ENCODE peak calls at places on chromosomes 5 and 9, in seven cellular contexts. U is hepatocyte, J is HCT116, V is MM.1S, S is GM23248, X is neural progenitor cell, Q is GM23338. F is an unnamed sample.

GRCh38 chr9:78562021-78562420 is 265.1 kb downstream of the PSAT1 start:
- DNase-seq in U (no peak), J (no peak), V (no peak), S (no peak), X (no peak), Q (no peak), F (no peak)

GRCh38 chr9:87097238-87097637 is 149.9 kb upstream of the GAS1 start:
- DNase-seq in U (no peak), J (no peak), V (no peak), S (no peak), X (no peak), Q (no peak), F (no peak)

GRCh38 chr5:115068239-115069086 is 101.2 kb downstream of the TRIM36 start:
- DNase-seq in U (no peak), J (peak; percentile 26), V (peak; percentile 73), S (peak; percentile 39), X (no peak), Q (peak; percentile 6), F (peak; percentile 56)

GRCh38 chr5:73591102-73591695 is 25.7 kb downstream of the UTP15 start:
- DNase-seq in U (peak; percentile 85), J (peak; percentile 83), V (peak; percentile 68), S (peak; percentile 89), X (peak; percentile 73), Q (peak; percentile 85), F (peak; percentile 87)

GRCh38 chr9:35669331-35670145 is 4.2 kb upstream of the CA9 start:
- DNase-seq in U (peak; percentile 68), J (no peak), V (no peak), S (no peak), X (no peak), Q (no peak), F (peak; percentile 66)

GRCh38 chr5:32410630-32411029 is 33.9 kb downstream of the ZFR start:
- DNase-seq in U (no peak), J (no peak), V (no peak), S (no peak), X (no peak), Q (no peak), F (no peak)

GRCh38 chr5:14145356-14146334 is 2.5 kb downstream of the TRIO start:
- DNase-seq in U (no peak), J (no peak), V (no peak), S (peak; percentile 46), X (peak; percentile 53), Q (no peak), F (peak; percentile 27)

GRCh38 chr5:45695011-45695667 is 1.0 kb downstream of the HCN1 start:
- DNase-seq in U (peak; percentile 19), J (no peak), V (no peak), S (no peak), X (peak; percentile 39), Q (peak; percentile 52), F (no peak)

GRCh38 chr5:125338804-125339203 is 592.4 kb upstream of the ZNF608 start:
- DNase-seq in U (no peak), J (no peak), V (no peak), S (no peak), X (no peak), Q (no peak), F (no peak)

GRCh38 chr9:122091682-122092592 is 1.2 kb downstream of the TTLL11 start:
- DNase-seq in U (no peak), J (no peak), V (no peak), S (no peak), X (no peak), Q (no peak), F (no peak)

GRCh38 chr5:135398855-135399837 is at the start of gene MACROH2A1:
- DNase-seq in U (peak; percentile 95), J (peak; percentile 38), V (peak; percentile 89), S (peak; percentile 98), X (peak; percentile 92), Q (peak; percentile 89), F (peak; percentile 69)

GRCh38 chr5:115986358-115986757 is 24.1 kb downstream of the LVRN start:
- DNase-seq in U (no peak), J (no peak), V (no peak), S (peak; percentile 49), X (no peak), Q (no peak), F (no peak)

GRCh38 chr9:93223241-93224180 is 39.6 kb downstream of the WNK2 start:
- DNase-seq in U (peak; percentile 45), J (peak; percentile 56), V (no peak), S (peak; percentile 82), X (no peak), Q (no peak), F (peak; percentile 96)

GRCh38 chr9:127854169-127854833 is at the start of gene ENG:
- DNase-seq in U (peak; percentile 55), J (no peak), V (no peak), S (peak; percentile 80), X (no peak), Q (peak; percentile 73), F (no peak)

GRCh38 chr5:176817864-176818377 is 7.6 kb downstream of the UNC5A start:
- DNase-seq in U (peak; percentile 58), J (no peak), V (no peak), S (peak; percentile 49), X (peak; percentile 95), Q (peak; percentile 83), F (peak; percentile 37)

GRCh38 chr5:176816791-176817272 is 6.5 kb downstream of the UNC5A start:
- DNase-seq in U (no peak), J (no peak), V (no peak), S (no peak), X (peak; percentile 46), Q (peak; percentile 57), F (no peak)

GRCh38 chr5:176819476-176819875 is 9.1 kb downstream of the UNC5A start:
- DNase-seq in U (no peak), J (no peak), V (no peak), S (no peak), X (no peak), Q (peak; percentile 32), F (no peak)

GRCh38 chr5:176817369-176817841 is 7.0 kb downstream of the UNC5A start:
- DNase-seq in U (peak; percentile 64), J (no peak), V (no peak), S (no peak), X (peak; percentile 89), Q (peak; percentile 72), F (no peak)

GRCh38 chr5:176818391-176819098 is 8.2 kb downstream of the UNC5A start:
- DNase-seq in U (no peak), J (peak; percentile 40), V (no peak), S (no peak), X (no peak), Q (no peak), F (no peak)
- H3K4me3 ChIP-seq in U (no peak overlapping the region), J (peak overlapping the region; percentile 49), V (no peak overlapping the region), S (peak overlapping the region; percentile 58), X (peak overlapping the region; percentile 64), Q (peak overlapping the region; percentile 72), F (peak overlapping the region; percentile 68)

GRCh38 chr5:422323-423232 is 20.4 kb upstream of the EXOC3 start:
- DNase-seq in U (no peak), J (no peak), V (no peak), S (no peak), X (no peak), Q (no peak), F (no peak)
- TF ChIP-seq EZH2phosphoT487 in U (no peak), J (no peak), V (no peak), S (no peak), X (no peak), Q (no peak), F (no peak)

GRCh38 chr5:51225671-51226419 is 157.4 kb upstream of the ISL1 start:
- DNase-seq in U (peak; percentile 32), J (no peak), V (no peak), S (peak; percentile 6), X (peak; percentile 18), Q (peak; percentile 13), F (no peak)
- TF ChIP-seq EZH2 in U (no peak), J (no peak), V (no peak), S (no peak), X (no peak), Q (no peak), F (no peak)

GRCh38 chr9:126295936-126296600 is 30.6 kb upstream of the MVB12B start:
- DNase-seq in U (no peak), J (peak; percentile 22), V (no peak), S (no peak), X (no peak), Q (no peak), F (peak; percentile 76)

GRCh38 chr9:126296687-126297086 is 29.9 kb upstream of the MVB12B start:
- DNase-seq in U (no peak), J (no peak), V (no peak), S (no peak), X (no peak), Q (no peak), F (no peak)

GRCh38 chr9:126299706-126300276 is 26.8 kb upstream of the MVB12B start:
- DNase-seq in U (no peak), J (no peak), V (no peak), S (peak; percentile 12), X (no peak), Q (no peak), F (peak; percentile 6)

GRCh38 chr9:126298319-126298801 is 28.3 kb upstream of the MVB12B start:
- DNase-seq in U (peak; percentile 64), J (no peak), V (no peak), S (no peak), X (peak; percentile 34), Q (peak; percentile 43), F (no peak)

DNA sequence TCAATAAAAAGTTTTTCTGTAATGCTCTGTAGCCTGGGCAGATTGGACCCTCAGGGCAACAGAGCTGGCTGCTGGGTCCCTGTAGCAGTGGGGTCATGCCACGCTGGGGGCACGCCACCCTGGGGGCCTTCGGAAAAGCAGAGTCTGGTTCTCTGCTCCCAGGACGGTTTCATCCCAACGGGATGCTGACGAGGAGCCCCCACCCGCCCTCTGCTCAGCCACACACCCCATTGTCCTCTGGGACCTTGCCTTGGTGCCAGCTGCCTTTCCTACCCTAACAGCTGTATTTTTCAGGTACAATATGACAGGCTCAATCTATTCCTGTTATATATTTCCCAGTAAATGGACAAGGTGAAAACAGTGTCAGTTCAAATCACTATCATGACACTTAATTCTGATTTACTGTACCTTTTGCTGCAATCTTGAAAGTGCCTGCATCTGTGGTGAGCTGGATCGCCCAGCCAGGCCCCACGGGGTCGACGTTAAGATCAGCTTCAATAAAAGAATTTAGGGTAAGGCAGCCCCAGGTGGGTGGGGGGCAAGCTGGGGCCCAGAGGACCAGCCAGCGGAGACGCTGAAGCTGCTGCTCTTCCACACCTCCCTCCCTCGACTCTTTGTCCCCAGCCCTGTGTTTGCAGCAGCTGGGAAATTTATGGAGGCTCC is 28.8 kb upstream of the MVB12B start:
- DNase-seq in U (no peak), J (no peak), V (no peak), S (no peak), X (no peak), Q (no peak), F (no peak)
- H3K4me3 ChIP-seq in U (no peak overlapping the region), J (no peak overlapping the region), V (no peak overlapping the region), S (no peak overlapping the region), X (no peak overlapping the region), Q (no peak overlapping the region), F (no peak overlapping the region)

GRCh38 chr5:149264432-149265069 is 7.1 kb upstream of the AFAP1L1 start:
- DNase-seq in U (peak; percentile 77), J (peak; percentile 51), V (peak; percentile 90), S (peak; percentile 13), X (peak; percentile 67), Q (peak; percentile 95), F (peak; percentile 92)
- TF ChIP-seq EZH2phosphoT487 in U (no peak), J (no peak), V (no peak), S (no peak), X (no peak), Q (no peak), F (no peak)

GRCh38 chr9:135978650-135979461 is 17.7 kb upstream of the UBAC1 start:
- DNase-seq in U (no peak), J (no peak), V (no peak), S (no peak), X (no peak), Q (no peak), F (no peak)
- TF ChIP-seq EZH2 in U (no peak), J (no peak), V (no peak), S (no peak), X (no peak), Q (no peak), F (no peak)

GRCh38 chr5:11174601-11175000 is 413.6 kb upstream of the DAP start:
- DNase-seq in U (no peak), J (no peak), V (no peak), S (no peak), X (no peak), Q (no peak), F (no peak)
- H3K4me3 ChIP-seq in U (no peak overlapping the region), J (no peak overlapping the region), V (no peak overlapping the region), S (no peak overlapping the region), X (no peak overlapping the region), Q (no peak overlapping the region), F (no peak overlapping the region)